ENCODE peak calls at places on chromosomes 7 and 10, in nine cellular contexts. R is Panc1, Q is brain microvascular endothelial cell, A is uterus, I is tibial nerve, D is colonic mucosa, T is left ventricle myocardium inferior, B is GM12878, H is esophagus squamous epithelium. K is an unnamed sample. For H3K36me3, the result is how much of the 10 kb centered on the place peaks cover.

GRCh38 chr7:73359306-73359705 is 31.3 kb downstream of the FKBP6 start:
- DNase-seq in R (no peak), Q (no peak), A (no peak), I (no peak), D (no peak), T (no peak), B (no peak), H (no peak), K (no peak)

GRCh38 chr7:73770002-73770859 is at the start of gene CLDN3:
- DNase-seq in R (no peak), Q (no peak), A (no peak), I (no peak), D (peak), T (no peak), B (no peak), H (no peak), K (no peak)

GRCh38 chr10:130411496-130412070 is 275.4 kb downstream of the GLRX3 start:
- DNase-seq in R (no peak), Q (no peak), A (no peak), I (no peak), D (no peak), T (no peak), B (no peak), H (no peak), K (no peak)

GRCh38 chr7:80677629-80678028 is 39.2 kb downstream of the CD36 start:
- DNase-seq in R (no peak), Q (no peak), A (no peak), I (no peak), D (no peak), T (no peak), B (no peak), H (no peak), K (peak)

GRCh38 chr10:58701398-58702135 is 188.9 kb downstream of the BICC1 start:
- DNase-seq in R (no peak), Q (no peak), A (peak), I (peak), D (peak), T (no peak), B (no peak), H (no peak), K (peak)

GRCh38 chr7:95686109-95686508 is 86.2 kb upstream of the DYNC1I1 start:
- DNase-seq in R (peak), Q (peak), A (peak), I (peak), D (peak), T (peak), B (no peak), H (no peak), K (peak)

GRCh38 chr10:14543048-14543903 is 212.6 kb upstream of the FRMD4A start:
- DNase-seq in R (no peak), Q (peak), A (no peak), I (peak), D (no peak), T (no peak), B (no peak), H (no peak), K (no peak)

GRCh38 chr7:155581954-155582353 is 35.6 kb upstream of the CNPY1 start:
- DNase-seq in R (no peak), Q (no peak), A (no peak), I (no peak), D (no peak), T (no peak), B (no peak), H (no peak), K (no peak)

GRCh38 chr10:74738052-74738451 is 88.3 kb upstream of the KAT6B start:
- DNase-seq in R (no peak), Q (no peak), A (no peak), I (no peak), D (no peak), T (no peak), B (peak), H (no peak), K (no peak)

GRCh38 chr10:47374611-47375536 is 9.2 kb downstream of the ZNF488 start:
- DNase-seq in R (no peak), Q (peak), A (no peak), I (peak), D (peak), T (no peak), B (no peak), H (no peak), K (no peak)

GRCh38 chr7:17746131-17746530 is 194.2 kb downstream of the SNX13 start:
- DNase-seq in R (no peak), Q (no peak), A (no peak), I (no peak), D (no peak), T (no peak), B (no peak), H (no peak), K (no peak)

GRCh38 chr7:40200791-40201190 is 66.0 kb downstream of the SUGCT start:
- DNase-seq in R (no peak), Q (peak), A (no peak), I (no peak), D (no peak), T (no peak), B (no peak), H (no peak), K (no peak)

GRCh38 chr10:22682237-22683192 is 31.9 kb downstream of the PIP4K2A start:
- DNase-seq in R (peak), Q (peak), A (no peak), I (no peak), D (no peak), T (no peak), B (peak), H (no peak), K (peak)

GRCh38 chr7:81029523-81029922 is 110.7 kb upstream of the SEMA3C start:
- DNase-seq in R (no peak), Q (no peak), A (no peak), I (no peak), D (no peak), T (no peak), B (no peak), H (no peak), K (no peak)

DNA sequence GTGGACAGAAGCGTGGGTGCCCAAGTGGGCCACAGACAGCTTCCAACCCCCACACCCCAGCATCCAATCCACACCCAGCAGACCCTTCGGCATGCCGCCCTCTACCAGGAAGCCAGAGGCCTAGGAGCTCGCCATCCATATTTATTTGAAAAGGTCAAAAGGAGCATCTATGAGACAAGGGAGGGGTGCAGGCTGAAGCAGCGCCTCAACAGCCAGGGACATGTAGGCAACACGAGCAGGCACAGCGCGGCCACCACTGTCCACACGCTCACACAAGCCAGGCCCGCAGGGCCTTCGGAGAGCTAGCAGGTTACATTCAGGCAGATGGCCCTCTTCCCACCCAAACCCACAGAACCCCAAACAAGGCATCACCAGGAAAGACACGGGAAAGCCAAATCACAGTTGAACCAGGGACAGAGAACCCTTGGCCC is 34.6 kb downstream of the PSAP start:
- DNase-seq in R (no peak), Q (no peak), A (no peak), I (no peak), D (no peak), T (no peak), B (no peak), H (no peak), K (no peak)
- H3K36me3 ChIP-seq in R (under half), Q (half or more), A (under half), I (under half), D (under half), T (half or more), B (under half), H (under half), K (under half)

DNA sequence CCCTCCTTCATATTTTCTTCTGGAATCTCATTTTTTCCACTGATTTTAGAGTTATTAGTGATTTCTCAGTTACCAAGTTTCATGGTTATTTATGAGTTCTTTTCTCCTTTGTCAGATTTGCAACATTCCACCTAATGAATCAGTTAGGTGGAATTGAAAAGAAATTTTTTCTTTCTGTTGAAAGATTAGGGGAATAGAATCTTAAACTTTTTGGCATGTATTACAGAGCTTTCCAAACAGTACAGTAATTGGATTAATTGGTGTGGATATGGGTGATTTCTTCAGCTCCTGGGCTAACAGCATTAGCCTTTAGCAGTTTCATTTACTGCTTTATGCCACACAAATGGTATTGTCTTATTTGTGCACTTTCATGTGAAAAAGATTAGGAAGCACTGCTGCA is 17.0 kb downstream of the STAM start:
- DNase-seq in R (no peak), Q (no peak), A (no peak), I (no peak), D (no peak), T (no peak), B (no peak), H (no peak), K (no peak)
- H3K4me3 ChIP-seq in R (no peak), Q (no peak), A (no peak), I (no peak), D (no peak), T (no peak), B (no peak), H (no peak), K (no peak)

GRCh38 chr10:106271237-106271636 is 893.3 kb downstream of the SORCS1 start:
- DNase-seq in R (no peak), Q (no peak), A (no peak), I (no peak), D (no peak), T (no peak), B (no peak), H (no peak), K (no peak)
- TF ChIP-seq CTCF in R (peak), Q (no peak), A (no peak), I (no peak), D (no peak), T (no peak), B (peak), H (no peak), K (no peak)

GRCh38 chr10:81248846-81249245 is 626.1 kb upstream of the NRG3 start:
- DNase-seq in R (no peak), Q (no peak), A (no peak), I (no peak), D (no peak), T (no peak), B (no peak), H (no peak), K (no peak)
- H3K36me3 ChIP-seq in R (under half), Q (under half), A (under half), I (under half), D (under half), T (under half), B (under half), H (under half), K (under half)